ENCODE peak calls at places on chromosome 1, in five cellular contexts. N is RWPE2, B is psoas muscle, R is brain microvascular endothelial cell, W is astrocyte. Z is an unnamed sample.
A peak's percentile ranks its signal among the peaks of the same experiment; 100 is the strongest.

GRCh38 chr1:54375331-54376084 is 30.7 kb downstream of the SSBP3 start:
- DNase-seq in N (no peak), B (no peak), R (no peak), W (no peak), Z (no peak)

GRCh38 chr1:2025491-2025981 is 6.4 kb downstream of the GABRD start:
- DNase-seq in N (no peak), B (peak; percentile 44), R (no peak), W (no peak), Z (no peak)

GRCh38 chr1:205069371-205070125 is 14.7 kb downstream of the TMEM81 start:
- DNase-seq in N (no peak), B (no peak), R (no peak), W (no peak), Z (no peak)

GRCh38 chr1:3037281-3038040 is 16.2 kb downstream of the ACTRT2 start:
- DNase-seq in N (peak; percentile 33), B (no peak), R (no peak), W (no peak), Z (no peak)

GRCh38 chr1:43666608-43667007 is 16.7 kb downstream of the KDM4A start:
- DNase-seq in N (peak; percentile 73), B (no peak), R (no peak), W (no peak), Z (peak; percentile 99)

GRCh38 chr1:54287176-54287650 is 87.2 kb downstream of the MRPL37 start:
- DNase-seq in N (no peak), B (peak; percentile 79), R (peak; percentile 70), W (peak; percentile 64), Z (peak; percentile 51)

GRCh38 chr1:118954286-118954890 is 33.8 kb downstream of the TBX15 start:
- DNase-seq in N (no peak), B (no peak), R (peak; percentile 20), W (no peak), Z (no peak)

GRCh38 chr1:244918422-244919319 is 54.3 kb upstream of the HNRNPU start:
- DNase-seq in N (no peak), B (peak; percentile 70), R (peak; percentile 11), W (peak; percentile 10), Z (peak; percentile 18)

GRCh38 chr1:225990705-225991464 is 8.3 kb downstream of the SDE2 start:
- DNase-seq in N (no peak), B (no peak), R (no peak), W (no peak), Z (no peak)

GRCh38 chr1:61077676-61078521 is 4.5 kb upstream of the NFIA start:
- DNase-seq in N (peak; percentile 98), B (peak; percentile 89), R (peak; percentile 100), W (peak; percentile 100), Z (peak; percentile 99)

GRCh38 chr1:198498881-198499280 is 41.6 kb downstream of the ATP6V1G3 start:
- DNase-seq in N (no peak), B (no peak), R (no peak), W (peak; percentile 66), Z (peak; percentile 56)

GRCh38 chr1:117815105-117815812 is 114.2 kb downstream of the GDAP2 start:
- DNase-seq in N (no peak), B (no peak), R (no peak), W (peak; percentile 63), Z (no peak)

GRCh38 chr1:220990417-220991337 is 111.4 kb downstream of the HLX start:
- DNase-seq in N (no peak), B (no peak), R (peak; percentile 72), W (peak; percentile 50), Z (peak; percentile 20)

DNA sequence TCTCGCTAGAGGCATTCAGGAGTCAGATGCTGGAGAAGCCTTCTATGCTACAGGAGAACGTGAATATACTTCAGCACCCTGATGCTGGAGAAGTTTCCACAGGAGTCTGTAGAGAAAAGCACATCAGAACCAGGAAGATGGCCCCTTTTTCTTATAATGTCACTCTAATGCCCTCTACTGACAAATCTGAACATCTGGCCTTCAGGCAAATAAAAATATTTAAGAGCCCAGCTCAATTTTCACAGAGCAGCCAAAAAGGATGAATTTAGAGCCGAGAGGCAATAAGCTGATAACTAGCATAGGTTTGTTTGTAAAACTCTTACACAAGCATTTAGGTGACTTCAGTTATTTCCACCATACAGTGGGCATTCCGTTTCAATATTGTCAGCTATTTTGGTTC is 3.8 kb upstream of the RRP15 start:
- DNase-seq in N (no peak), B (no peak), R (no peak), W (no peak), Z (no peak)
- TF ChIP-seq CTCF in N (no peak), B (no peak), R (no peak), W (no peak), Z (no peak)

GRCh38 chr1:21751281-21751680 is 31.7 kb downstream of the USP48 start:
- DNase-seq in N (no peak), B (no peak), R (no peak), W (no peak), Z (no peak)

GRCh38 chr1:21752186-21752585 is 30.8 kb downstream of the USP48 start:
- DNase-seq in N (no peak), B (no peak), R (no peak), W (peak; percentile 12), Z (no peak)

GRCh38 chr1:21749109-21749508 is 33.8 kb downstream of the USP48 start:
- DNase-seq in N (no peak), B (no peak), R (no peak), W (no peak), Z (no peak)

GRCh38 chr1:21750841-21751240 is 32.1 kb downstream of the USP48 start:
- DNase-seq in N (no peak), B (no peak), R (no peak), W (no peak), Z (no peak)

DNA sequence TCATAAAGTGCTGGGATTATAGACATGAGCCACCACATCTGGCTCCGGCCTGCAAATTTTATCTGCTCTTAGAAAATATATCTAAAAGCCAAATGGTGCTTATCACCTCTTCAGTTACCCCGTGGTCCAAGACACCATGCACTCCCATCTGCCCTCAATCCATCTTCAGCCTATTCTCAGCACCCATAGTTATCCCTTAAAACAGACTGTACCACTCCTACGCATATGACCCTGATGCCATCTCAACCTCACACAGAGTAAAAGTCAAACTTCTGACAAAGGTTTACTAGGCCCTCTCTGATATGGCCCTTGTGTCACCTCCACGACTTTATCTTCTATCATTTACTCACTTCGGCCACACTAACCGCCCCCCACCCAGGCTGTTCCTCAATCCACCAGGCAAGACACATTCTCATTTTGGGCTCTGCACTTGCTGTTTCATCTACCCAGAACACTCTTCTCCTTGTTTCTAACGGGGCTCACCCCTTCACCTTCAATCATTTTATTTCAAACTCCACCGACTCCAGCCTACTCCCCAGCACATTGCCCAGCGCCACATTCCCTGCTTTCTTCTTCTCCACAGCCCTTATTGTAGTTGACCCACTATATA is 33.0 kb downstream of the USP48 start:
- DNase-seq in N (no peak), B (no peak), R (no peak), W (no peak), Z (no peak)
- H3K36me3 ChIP-seq in N (peaks cover 86% of the 10 kb centered on the region), B (peaks cover 3% of the 10 kb centered on the region), R (peaks cover 44% of the 10 kb centered on the region), W (peaks cover 45% of the 10 kb centered on the region), Z (peaks cover 9% of the 10 kb centered on the region)

DNA sequence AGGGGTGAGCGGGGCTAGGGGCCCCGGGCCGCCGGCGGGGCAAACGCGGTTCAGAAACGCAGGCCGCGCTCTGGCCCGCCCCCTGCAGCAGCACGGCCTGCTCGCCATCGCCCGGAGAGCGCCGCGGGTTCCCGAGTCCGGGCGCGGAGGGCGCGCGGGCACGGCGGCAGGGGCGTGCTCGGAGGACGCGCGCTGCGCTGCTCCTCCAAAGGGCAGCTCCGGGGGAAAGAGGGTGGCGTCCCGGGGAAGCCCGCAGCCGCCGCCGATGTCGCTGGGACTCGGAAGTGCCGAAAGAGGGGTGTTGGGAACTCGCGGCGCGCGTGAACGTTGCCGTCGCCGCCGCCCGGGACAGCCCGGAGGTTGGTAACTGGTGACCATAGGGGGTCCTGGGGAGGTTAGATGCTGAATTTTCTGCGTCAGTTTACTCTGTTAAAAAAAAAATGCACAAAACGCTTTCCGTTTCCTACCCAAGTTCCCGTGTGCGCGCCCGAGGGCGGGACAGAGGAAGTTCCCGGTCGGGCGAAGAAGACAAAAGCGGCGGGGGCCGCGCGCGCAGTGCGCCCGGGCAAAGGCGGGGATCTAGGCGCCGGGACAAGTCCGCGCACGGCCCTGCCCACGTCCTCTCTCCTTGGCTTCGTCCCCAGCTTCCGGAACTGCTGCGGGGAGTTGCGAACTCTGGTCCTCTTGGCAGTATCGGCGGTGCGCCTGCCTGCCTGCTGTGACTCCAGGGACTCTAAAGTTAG is at the start of gene HHAT:
- DNase-seq in N (peak; percentile 35), B (peak; percentile 86), R (peak; percentile 27), W (peak; percentile 64), Z (peak; percentile 68)
- TF ChIP-seq CTCF in N (no peak), B (no peak), R (no peak), W (no peak), Z (peak; percentile 6)

GRCh38 chr1:110347182-110347893 is 8.2 kb downstream of the RBM15 start:
- DNase-seq in N (no peak), B (no peak), R (no peak), W (no peak), Z (no peak)

GRCh38 chr1:110343249-110343648 is 4.1 kb downstream of the RBM15 start:
- DNase-seq in N (no peak), B (no peak), R (no peak), W (no peak), Z (no peak)

GRCh38 chr1:110344152-110344551 is 5.0 kb downstream of the RBM15 start:
- DNase-seq in N (no peak), B (no peak), R (no peak), W (no peak), Z (no peak)

GRCh38 chr1:110346690-110347089 is 7.5 kb downstream of the RBM15 start:
- DNase-seq in N (no peak), B (no peak), R (no peak), W (no peak), Z (no peak)

DNA sequence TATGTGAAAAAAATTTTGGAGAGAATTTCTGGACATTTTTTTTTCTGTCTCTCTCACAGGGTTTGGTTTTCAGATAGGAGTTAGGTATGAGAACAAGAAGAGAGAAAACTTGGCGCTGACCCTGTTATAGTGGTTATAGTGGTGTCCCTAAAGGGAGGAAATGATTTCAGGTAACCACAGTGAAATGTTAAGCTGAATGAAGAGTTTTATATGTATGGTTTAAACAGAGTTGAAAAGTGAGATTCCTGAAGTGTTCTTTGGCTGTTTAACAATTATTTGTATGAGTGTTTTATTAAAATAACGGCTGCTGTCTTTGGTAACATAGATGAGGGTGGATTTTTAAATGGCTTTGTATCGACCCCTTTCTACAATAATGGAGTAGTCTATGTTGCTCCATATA is 6.3 kb downstream of the RBM15 start:
- DNase-seq in N (no peak), B (no peak), R (no peak), W (no peak), Z (no peak)
- H3K36me3 ChIP-seq in N (peaks cover 96% of the 10 kb centered on the region), B (peaks cover 5% of the 10 kb centered on the region), R (peaks cover 28% of the 10 kb centered on the region), W (peaks cover 20% of the 10 kb centered on the region), Z (peaks cover 17% of the 10 kb centered on the region)

DNA sequence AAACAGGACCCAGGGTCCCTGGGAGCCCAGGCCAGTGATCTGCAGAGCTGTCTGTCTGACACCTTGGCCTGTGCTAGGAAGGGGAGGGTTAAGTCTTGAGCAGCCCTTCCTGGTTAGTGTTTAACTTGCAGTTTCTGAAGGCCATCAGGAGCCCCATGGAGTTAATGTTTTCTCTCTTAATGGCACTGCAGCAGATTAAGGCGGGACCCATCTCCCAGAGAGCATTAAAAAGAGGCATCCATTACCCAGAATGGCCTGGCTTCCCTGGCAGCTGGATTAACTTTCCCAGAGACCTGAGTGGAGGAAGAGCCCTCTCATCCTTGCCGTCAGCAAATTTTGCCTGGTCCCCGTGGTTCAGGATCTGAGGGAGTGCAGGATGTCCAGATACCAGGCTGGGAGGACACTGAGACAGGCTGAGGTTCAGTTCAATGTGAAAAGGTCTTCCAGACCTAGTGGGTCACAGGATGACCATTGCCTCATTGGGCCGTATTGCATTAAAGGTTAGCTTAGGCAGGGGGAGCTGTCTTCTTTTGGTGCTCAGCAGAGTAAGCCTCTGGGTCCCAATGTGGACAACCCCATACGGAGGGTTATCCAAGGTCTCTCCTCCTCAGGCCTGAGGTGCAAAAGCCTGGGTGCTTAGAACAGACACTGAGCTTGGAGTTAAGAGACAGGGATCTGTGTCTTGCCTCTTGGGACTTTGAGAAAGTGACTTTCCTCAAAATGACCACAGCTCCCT is 522.6 kb downstream of the PTPRU start:
- DNase-seq in N (no peak), B (no peak), R (no peak), W (no peak), Z (no peak)
- TF ChIP-seq CTCF in N (no peak), B (no peak), R (no peak), W (no peak), Z (no peak)